ENCODE peak calls at places on chromosomes 13 and 19, in eight cellular contexts. Q is lower leg skin, B is BE2C, D is fibroblast of lung, W is GM13977, A is stomach, Z is AG04450, M is body of pancreas. N is an unnamed sample.

GRCh38 chr13:112960671-112961070 is 8.3 kb upstream of the MCF2L start:
- DNase-seq in Z (no peak), A (no peak), M (no peak), W (no peak), B (no peak), Q (peak), D (no peak), N (no peak)

GRCh38 chr19:38640368-38640767 is 7.1 kb upstream of the ACTN4 start:
- DNase-seq in M (no peak), Q (no peak), A (no peak), B (no peak), Z (no peak), D (no peak), W (no peak), N (no peak)

GRCh38 chr13:78382946-78383542 is 220.3 kb downstream of the POU4F1 start:
- DNase-seq in B (no peak), Z (no peak), D (peak), Q (no peak), W (no peak), A (no peak), M (no peak), N (no peak)

GRCh38 chr19:11265785-11266236 is 3.5 kb upstream of the DOCK6 start:
- DNase-seq in A (peak), Z (no peak), Q (no peak), M (peak), B (no peak), W (no peak), D (peak), N (no peak)

GRCh38 chr13:69551193-69551592 is 556.4 kb upstream of the ATXN8OS start:
- DNase-seq in A (no peak), M (no peak), B (no peak), D (no peak), Q (no peak), W (no peak), Z (no peak), N (no peak)

GRCh38 chr19:47221080-47221841 is 9.7 kb downstream of the BBC3 start:
- DNase-seq in A (no peak), W (no peak), Z (no peak), D (no peak), M (no peak), B (no peak), Q (no peak), N (no peak)

GRCh38 chr13:79448413-79448812 is 32.5 kb upstream of the NDFIP2 start:
- DNase-seq in W (no peak), M (no peak), Q (no peak), A (no peak), B (no peak), Z (no peak), D (no peak), N (no peak)

GRCh38 chr13:94548382-94549240 is 47.3 kb downstream of the TGDS start:
- DNase-seq in W (peak), A (peak), Z (no peak), B (no peak), D (peak), M (peak), Q (peak), N (peak)

GRCh38 chr19:45340899-45341453 is 426 bp downstream of the KLC3 start:
- DNase-seq in M (peak), Q (peak), W (no peak), Z (no peak), D (peak), B (no peak), A (no peak), N (no peak)

GRCh38 chr19:13103961-13104847 is 1.5 kb upstream of the LYL1 start:
- DNase-seq in M (peak), A (peak), W (peak), Q (peak), Z (no peak), B (peak), D (no peak), N (peak)

GRCh38 chr19:38543807-38544568 is 73.8 kb downstream of the MAP4K1 start:
- DNase-seq in W (peak), B (peak), Z (peak), Q (no peak), D (peak), M (peak), A (peak), N (peak)

GRCh38 chr19:23436944-23437343 is 41.7 kb upstream of the ZNF91 start:
- DNase-seq in W (no peak), B (peak), Q (peak), D (no peak), A (no peak), Z (no peak), M (no peak), N (no peak)
- TF ChIP-seq CTCF in W (peak), B (peak), Q (no peak), D (no peak), A (no peak), Z (peak), M (no peak), N (no peak)

DNA sequence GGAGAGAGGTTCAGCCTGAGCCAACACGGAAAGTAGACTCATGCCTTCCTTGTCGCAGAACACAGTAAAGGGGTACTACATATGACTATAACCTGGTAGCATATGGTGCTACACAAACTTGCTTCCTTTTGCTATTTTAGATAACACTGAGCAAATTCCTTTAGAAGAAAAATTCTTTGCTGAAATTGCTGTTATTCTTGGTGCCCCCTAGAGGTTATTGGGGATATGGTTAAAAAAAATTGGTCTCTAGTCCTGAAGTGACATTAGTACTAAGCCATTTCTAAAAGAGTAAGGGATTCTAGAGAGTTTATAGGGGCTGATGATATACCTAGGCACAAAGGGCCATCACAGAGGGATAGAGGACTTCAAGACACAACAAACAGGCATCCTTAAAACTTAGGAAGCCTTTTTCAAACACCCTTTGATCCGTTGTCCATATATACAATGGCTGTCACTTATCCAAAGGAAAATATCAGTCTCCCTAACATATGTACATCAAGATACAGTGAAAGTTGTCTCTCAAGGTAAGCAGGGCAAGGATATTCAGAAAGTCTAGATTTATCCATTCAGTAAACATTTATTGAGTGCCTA is 13.9 kb upstream of the HS6ST3 start:
- DNase-seq in Q (no peak), M (no peak), A (no peak), D (peak), Z (no peak), W (no peak), B (no peak), N (peak)
- TF ChIP-seq CTCF in Q (no peak), M (peak), A (peak), D (peak), Z (peak), W (peak), B (peak), N (peak)

DNA sequence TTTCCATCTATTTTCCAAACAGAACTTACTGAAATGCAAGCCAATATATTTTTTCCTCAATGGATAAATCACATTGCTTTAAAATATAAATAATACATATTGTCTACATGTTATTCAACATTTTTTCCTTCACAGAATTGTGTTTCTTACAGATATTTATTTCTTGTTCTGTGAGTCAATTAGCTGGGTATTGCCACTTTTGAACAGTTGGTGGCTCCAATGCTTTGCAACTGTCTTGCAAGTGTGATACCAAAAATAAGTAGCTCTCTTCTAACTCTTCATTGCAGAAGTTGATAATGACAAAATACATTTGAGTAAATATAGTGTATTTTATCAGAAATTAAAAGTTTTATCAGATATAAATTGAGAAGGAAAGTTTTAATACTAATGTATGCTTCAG is 17.1 kb upstream of the GPC5 start:
- DNase-seq in B (peak), A (no peak), W (no peak), Q (no peak), D (peak), M (no peak), Z (no peak), N (no peak)
- TF ChIP-seq CTCF in B (peak), A (no peak), W (peak), Q (no peak), D (peak), M (no peak), Z (peak), N (peak)

DNA sequence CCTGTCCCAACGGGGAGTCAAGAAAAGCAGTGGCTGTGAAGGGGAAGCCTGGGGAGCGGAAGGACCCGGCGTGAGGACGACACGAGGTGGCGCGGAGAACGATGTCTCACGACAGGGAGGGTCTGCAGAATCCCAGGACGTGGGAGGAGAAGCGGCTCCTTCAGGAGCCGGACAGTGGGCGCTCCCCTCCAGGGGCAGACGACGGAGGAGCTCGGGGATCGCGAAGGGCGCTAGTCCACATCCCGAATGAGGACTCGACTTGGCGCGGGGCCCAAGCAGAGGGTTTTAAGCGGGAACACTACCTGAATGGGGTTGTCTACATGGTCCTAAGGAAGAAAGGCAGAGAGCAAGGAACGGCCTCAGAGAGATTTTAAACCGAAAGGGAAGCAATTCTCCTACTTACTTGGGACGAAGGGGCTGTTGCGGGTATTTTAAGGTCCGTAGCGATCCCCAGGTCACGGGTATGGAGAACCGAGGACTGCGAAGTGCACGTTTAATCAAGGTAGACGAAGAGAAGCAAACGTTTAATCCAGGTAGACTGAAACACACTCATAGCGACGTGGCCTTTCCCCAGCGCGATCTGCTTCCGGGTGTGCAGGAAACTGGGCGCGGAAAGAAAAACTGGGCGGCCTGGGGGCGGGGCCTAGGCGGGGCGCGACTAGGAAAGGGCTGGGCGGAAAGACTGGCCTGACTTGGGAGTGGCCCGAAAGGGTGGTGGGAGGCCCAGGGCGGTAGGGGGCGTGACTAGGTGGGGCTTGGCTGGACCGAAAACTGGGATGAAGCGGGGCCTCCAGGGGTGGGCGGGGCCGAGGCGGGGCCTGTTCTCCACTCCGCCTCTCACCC is at the start of gene ZNF841:
- DNase-seq in Q (peak), A (peak), Z (peak), M (peak), W (peak), D (peak), B (peak), N (peak)
- TF ChIP-seq CTCF in Q (no peak), A (no peak), Z (no peak), M (no peak), W (no peak), D (no peak), B (no peak), N (no peak)

GRCh38 chr13:38607136-38607535 is 79.7 kb upstream of the FREM2 start:
- DNase-seq in B (no peak), D (no peak), A (no peak), Z (no peak), W (no peak), M (no peak), Q (no peak), N (no peak)
- TF ChIP-seq CTCF in B (no peak), D (no peak), A (no peak), Z (no peak), W (no peak), M (no peak), Q (no peak), N (no peak)

N was measured in GM10248.